ENCODE peak calls at places on chromosomes 11 and 22, in ten cellular contexts. X is uterus, V is A549, Y is stomach, Q is HCT116, S is sigmoid colon, R is H1, B is IMR-90, O is ovary, D is Peyer's patch. F is an unnamed sample.

GRCh38 chr22:30408388-30409101 is 11.7 kb downstream of the SEC14L2 start:
- DNase-seq in X (no peak), V (no peak), Y (no peak), Q (no peak), S (no peak), R (no peak), B (peak; percentile 65), O (no peak), D (no peak), F (no peak)

GRCh38 chr11:68946416-68947090 is 34.2 kb downstream of the MRGPRD start:
- DNase-seq in X (peak; percentile 77), V (peak; percentile 31), Y (no peak), Q (no peak), S (peak; percentile 82), R (no peak), B (peak; percentile 89), O (no peak), D (peak; percentile 16), F (peak; percentile 35)

GRCh38 chr22:48885919-48886305 is 941.8 kb downstream of the BRD1 start:
- DNase-seq in X (no peak), V (no peak), Y (no peak), Q (no peak), S (peak; percentile 30), R (no peak), B (no peak), O (no peak), D (no peak), F (peak; percentile 28)

GRCh38 chr22:46763051-46763705 is 728 bp downstream of the TBC1D22A start:
- DNase-seq in X (peak; percentile 68), V (no peak), Y (no peak), Q (no peak), S (peak; percentile 81), R (no peak), B (peak; percentile 7), O (no peak), D (peak; percentile 73), F (peak; percentile 91)

GRCh38 chr11:110736158-110736553 is 23.9 kb upstream of the ARHGAP20 start:
- DNase-seq in X (no peak), V (no peak), Y (no peak), Q (no peak), S (no peak), R (no peak), B (no peak), O (no peak), D (no peak), F (no peak)

GRCh38 chr11:93908689-93909088 is 58.3 kb upstream of the VSTM5 start:
- DNase-seq in X (no peak), V (no peak), Y (no peak), Q (no peak), S (no peak), R (no peak), B (peak; percentile 91), O (no peak), D (no peak), F (no peak)

GRCh38 chr11:15500643-15501042 is 385.9 kb downstream of the INSC start:
- DNase-seq in X (no peak), V (no peak), Y (no peak), Q (no peak), S (no peak), R (no peak), B (no peak), O (no peak), D (no peak), F (no peak)

GRCh38 chr22:36156515-36157419 is 3.8 kb downstream of the APOL3 start:
- DNase-seq in X (peak; percentile 95), V (no peak), Y (peak; percentile 68), Q (no peak), S (peak; percentile 96), R (no peak), B (peak; percentile 77), O (peak; percentile 93), D (peak; percentile 67), F (peak; percentile 84)

GRCh38 chr11:91927448-91927847 is 297.2 kb upstream of the FAT3 start:
- DNase-seq in X (no peak), V (no peak), Y (no peak), Q (no peak), S (no peak), R (no peak), B (no peak), O (no peak), D (no peak), F (no peak)

GRCh38 chr11:46012185-46012584 is 89.7 kb downstream of the LARGE2 start:
- DNase-seq in X (no peak), V (no peak), Y (no peak), Q (no peak), S (no peak), R (no peak), B (no peak), O (no peak), D (no peak), F (no peak)

GRCh38 chr11:82797595-82797971 is 63.9 kb upstream of the FAM181B start:
- DNase-seq in X (no peak), V (no peak), Y (no peak), Q (no peak), S (no peak), R (no peak), B (no peak), O (no peak), D (no peak), F (no peak)

GRCh38 chr11:7977251-7977917 is 9.8 kb upstream of the EIF3F start:
- DNase-seq in X (no peak), V (no peak), Y (no peak), Q (no peak), S (no peak), R (no peak), B (peak; percentile 97), O (no peak), D (no peak), F (no peak)

DNA sequence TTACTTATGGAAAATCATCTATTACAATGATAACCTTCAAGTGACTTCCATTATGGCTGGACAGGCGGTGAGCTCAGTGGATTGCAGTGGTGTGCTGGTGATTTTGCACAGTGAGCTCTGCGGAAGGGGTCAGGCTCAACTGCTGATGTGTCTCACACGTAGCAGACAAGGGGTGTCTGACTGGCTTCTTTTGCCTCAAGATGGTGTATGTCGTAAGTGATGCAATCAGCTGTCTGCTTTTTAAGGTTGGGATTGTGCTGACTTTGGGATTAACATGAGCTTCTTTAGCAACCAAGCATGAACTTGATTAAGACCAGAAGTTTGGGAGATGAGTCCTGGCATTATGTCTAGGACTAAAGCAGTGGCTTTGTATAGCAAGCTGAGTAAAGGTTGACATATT is 49.5 kb downstream of the POLD3 start:
- DNase-seq in X (peak; percentile 31), V (no peak), Y (no peak), Q (no peak), S (no peak), R (no peak), B (no peak), O (no peak), D (no peak), F (no peak)
- H3K27ac ChIP-seq in X (peak overlapping the region; percentile 23), V (no peak overlapping the region), Y (peak overlapping the region; percentile 22), Q (no peak overlapping the region), S (peak overlapping the region; percentile 81), R (no peak overlapping the region), B (peak overlapping the region; percentile 7), O (no peak overlapping the region), D (no peak overlapping the region), F (no peak overlapping the region)

DNA sequence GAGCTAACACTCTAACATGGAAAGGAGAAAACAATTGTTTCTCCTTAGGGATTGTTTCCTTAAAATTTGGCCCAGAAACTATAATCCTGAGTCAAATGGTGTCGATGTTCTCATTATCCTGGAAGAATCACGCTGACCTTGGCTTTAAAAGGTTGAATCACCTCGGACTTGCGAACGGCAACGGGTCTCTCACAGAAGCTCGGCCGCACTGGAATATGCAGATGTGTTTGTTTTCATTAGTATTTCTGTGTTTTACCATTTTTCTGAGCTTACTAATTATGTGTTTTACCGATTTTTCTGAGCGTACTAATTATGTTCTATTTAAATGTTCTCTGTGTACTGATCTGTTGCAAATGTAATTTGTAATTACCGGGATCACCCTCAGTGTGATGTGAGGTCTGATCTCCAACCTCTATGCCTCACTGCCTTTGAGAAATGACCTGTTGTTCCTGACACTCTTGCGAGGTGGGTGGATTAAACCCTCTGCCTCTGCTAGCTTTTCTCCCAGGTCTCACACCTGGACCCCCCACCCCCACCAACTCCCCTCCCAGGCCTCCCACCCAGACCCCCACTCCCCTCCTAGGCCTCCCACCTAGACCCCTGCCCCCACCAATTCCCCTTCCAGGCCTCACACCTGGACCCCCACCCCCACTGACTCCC is 38.3 kb upstream of the BRSK2 start:
- DNase-seq in X (no peak), V (no peak), Y (no peak), Q (peak; percentile 69), S (peak; percentile 14), R (no peak), B (no peak), O (no peak), D (no peak), F (peak; percentile 3)
- TF ChIP-seq POLR2A in X (no peak), V (peak; percentile 39), Y (no peak), Q (peak; percentile 98), S (no peak), R (no peak), B (no peak), O (no peak), D (no peak), F (no peak)

GRCh38 chr11:114052160-114052559 is 7.4 kb upstream of the ZBTB16 start:
- DNase-seq in X (no peak), V (no peak), Y (no peak), Q (no peak), S (peak; percentile 86), R (no peak), B (no peak), O (no peak), D (no peak), F (no peak)
- H3K27ac ChIP-seq in X (no peak overlapping the region), V (no peak overlapping the region), Y (no peak overlapping the region), Q (no peak overlapping the region), S (peak overlapping the region; percentile 77), R (no peak overlapping the region), B (no peak overlapping the region), O (no peak overlapping the region), D (no peak overlapping the region), F (no peak overlapping the region)

DNA sequence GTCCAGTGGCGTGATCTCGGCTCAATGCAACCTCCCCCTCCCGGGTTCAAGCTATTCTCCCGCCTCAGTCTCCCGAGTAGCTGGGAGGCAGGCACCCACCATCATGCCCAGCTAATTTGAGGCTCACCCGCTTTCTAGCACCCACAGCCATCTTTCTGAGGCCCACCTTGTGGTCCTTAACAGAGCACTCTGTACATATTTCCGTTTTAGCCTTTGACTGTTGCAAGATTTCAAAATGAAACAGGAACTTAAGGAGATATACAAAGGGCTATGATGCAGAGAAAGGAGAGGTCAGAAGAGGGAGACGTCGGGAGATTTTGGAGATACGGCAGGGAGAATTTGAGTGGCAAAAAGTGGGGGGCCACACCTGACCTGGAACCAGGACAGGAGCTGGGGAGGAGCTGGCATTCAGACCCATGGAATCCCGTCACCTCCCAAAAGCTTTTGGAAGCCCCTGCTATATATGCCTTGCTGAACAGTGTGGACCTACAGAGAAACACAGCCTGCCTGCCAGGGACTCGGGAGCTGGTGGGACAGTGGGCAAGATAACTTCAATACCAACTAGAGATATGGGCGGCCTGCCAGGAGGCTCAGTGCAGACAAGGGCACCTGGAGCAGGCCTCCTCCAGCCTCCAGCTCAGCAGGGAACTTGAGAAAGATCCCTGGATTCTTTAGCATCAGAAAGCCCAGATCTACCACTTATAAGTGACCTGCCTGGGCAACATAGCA is 8.0 kb upstream of the CLCF1 start:
- DNase-seq in X (no peak), V (no peak), Y (no peak), Q (no peak), S (peak; percentile 66), R (no peak), B (no peak), O (peak; percentile 50), D (no peak), F (no peak)
- TF ChIP-seq POLR2A in X (no peak), V (no peak), Y (no peak), Q (no peak), S (no peak), R (no peak), B (no peak), O (no peak), D (no peak), F (no peak)

F was measured in spleen.